ENCODE peak calls at places on chromosomes 6 and 20, in five cellular contexts. Q is GM20000, N is fibroblast of pulmonary artery, E is Ammon's horn, J is BJ. P is an unnamed sample.
A peak's percentile ranks its signal among the peaks of the same experiment; 100 is the strongest.

GRCh38 chr6:56794421-56794820 is 151.7 kb upstream of the DST start:
- DNase-seq in Q (no peak), N (no peak), E (no peak), J (no peak), P (no peak)

GRCh38 chr6:72769459-72770125 is 147.7 kb downstream of the KCNQ5 start:
- DNase-seq in Q (no peak), N (no peak), E (no peak), J (no peak), P (no peak)

GRCh38 chr6:169285165-169285564 is 31.5 kb upstream of the THBS2 start:
- DNase-seq in Q (no peak), N (no peak), E (no peak), J (no peak), P (no peak)

GRCh38 chr20:32980131-32980941 is 23.9 kb downstream of the SUN5 start:
- DNase-seq in Q (no peak), N (no peak), E (peak; percentile 91), J (no peak), P (peak; percentile 95)

GRCh38 chr6:3614918-3615317 is 136.6 kb downstream of the PXDC1 start:
- DNase-seq in Q (no peak), N (no peak), E (no peak), J (no peak), P (no peak)

GRCh38 chr20:13211956-13212618 is 9.0 kb upstream of the ISM1 start:
- DNase-seq in Q (no peak), N (no peak), E (no peak), J (no peak), P (no peak)

GRCh38 chr6:156828280-156828703 is 51.1 kb downstream of the ARID1B start:
- DNase-seq in Q (no peak), N (peak; percentile 68), E (no peak), J (peak; percentile 63), P (no peak)

GRCh38 chr6:4164043-4164442 is 28.7 kb upstream of the ECI2 start:
- DNase-seq in Q (no peak), N (no peak), E (no peak), J (no peak), P (no peak)

GRCh38 chr6:5398530-5398929 is 137.2 kb downstream of the FARS2 start:
- DNase-seq in Q (peak; percentile 25), N (peak; percentile 74), E (no peak), J (no peak), P (peak; percentile 30)

GRCh38 chr6:48474764-48475674 is 364.0 kb upstream of the PTCHD4 start:
- DNase-seq in Q (no peak), N (peak; percentile 21), E (no peak), J (no peak), P (no peak)

GRCh38 chr6:136587527-136587926 is 37.3 kb upstream of the MAP7 start:
- DNase-seq in Q (no peak), N (no peak), E (no peak), J (no peak), P (no peak)

GRCh38 chr20:9186396-9186795 is 117.5 kb downstream of the PLCB4 start:
- DNase-seq in Q (no peak), N (no peak), E (no peak), J (no peak), P (no peak)

GRCh38 chr20:31474097-31474436 is 860 bp downstream of the DEFB124 start:
- DNase-seq in Q (peak; percentile 61), N (no peak), E (no peak), J (no peak), P (no peak)

GRCh38 chr6:119237177-119237715 is 112.3 kb downstream of the MAN1A1 start:
- DNase-seq in Q (no peak), N (no peak), E (no peak), J (no peak), P (no peak)

GRCh38 chr6:30685157-30685976 is 1.1 kb downstream of the PPP1R18 start:
- DNase-seq in Q (no peak), N (peak; percentile 37), E (no peak), J (no peak), P (no peak)

P was measured in globus pallidus.